ENCODE peak calls at places on chromosomes 5 and 9, in five cellular contexts. O, I, X, E and Z are unnamed samples.
A peak's percentile ranks its signal among the peaks of the same experiment; 100 is the strongest.

GRCh38 chr5:39091940-39092580 is 17.9 kb upstream of the RICTOR start:
- DNase-seq in X (no peak), E (no peak), I (no peak), O (no peak), Z (no peak)

GRCh38 chr5:110414360-110414759 is 312.1 kb downstream of the TMEM232 start:
- DNase-seq in X (peak; percentile 24), E (no peak), O (no peak), I (no peak), Z (no peak)

GRCh38 chr5:43616535-43616934 is 13.6 kb downstream of the NNT start:
- DNase-seq in E (no peak), X (peak; percentile 46), O (no peak), I (no peak), Z (no peak)

GRCh38 chr5:64792474-64792873 is 23.7 kb downstream of the CWC27 start:
- DNase-seq in X (no peak), O (no peak), E (no peak), I (no peak), Z (no peak)

GRCh38 chr9:70986984-70987383 is 134.4 kb downstream of the TRPM3 start:
- DNase-seq in I (no peak), X (no peak), E (no peak), O (no peak), Z (no peak)

GRCh38 chr5:112227911-112228631 is 191.0 kb downstream of the EPB41L4A start:
- DNase-seq in O (no peak), E (no peak), I (no peak), X (no peak), Z (no peak)

GRCh38 chr5:44933686-44934085 is 124.9 kb downstream of the MRPS30 start:
- DNase-seq in O (no peak), X (no peak), E (no peak), I (no peak), Z (no peak)

GRCh38 chr5:147346006-147346561 is 111.3 kb downstream of the STK32A start:
- DNase-seq in O (no peak), X (peak; percentile 7), I (no peak), E (no peak), Z (no peak)

GRCh38 chr5:168238422-168238821 is 53.0 kb upstream of the WWC1 start:
- DNase-seq in X (no peak), I (no peak), O (no peak), E (no peak), Z (no peak)

GRCh38 chr5:66546541-66546940 is 49.7 kb upstream of the MAST4 start:
- DNase-seq in X (no peak), E (no peak), O (no peak), I (no peak), Z (no peak)

GRCh38 chr9:131875828-131876485 is 136.1 kb upstream of the RAPGEF1 start:
- DNase-seq in O (no peak), E (no peak), I (no peak), X (peak; percentile 71), Z (no peak)

GRCh38 chr5:109826426-109826825 is 136.7 kb downstream of the MAN2A1 start:
- DNase-seq in O (no peak), X (peak; percentile 25), E (no peak), I (no peak), Z (no peak)

GRCh38 chr9:84301851-84302250 is 38.7 kb downstream of the SLC28A3 start:
- DNase-seq in I (no peak), E (no peak), X (peak; percentile 74), O (no peak), Z (no peak)

GRCh38 chr9:34072410-34072809 is 23.7 kb upstream of the UBAP2 start:
- DNase-seq in X (no peak), E (no peak), O (no peak), I (no peak), Z (no peak)